ENCODE peak calls at places on chromosomes 13 and 19, in nine cellular contexts. O, B, D, A, Z, M, N, T and W are unnamed samples.

GRCh38 chr13:24644051-24644450 is 36.2 kb upstream of the ATP12A start:
- DNase-seq in O (peak; percentile 51), B (no peak), D (no peak), A (no peak), Z (no peak), M (no peak), N (peak; percentile 61), T (peak; percentile 47), W (no peak)

GRCh38 chr13:101523732-101524131 is 71.3 kb downstream of the ITGBL1 start:
- DNase-seq in O (peak; percentile 86), B (no peak), D (no peak), A (no peak), Z (no peak), M (peak; percentile 37), N (peak; percentile 79), T (peak; percentile 41), W (peak; percentile 7)

GRCh38 chr19:54030895-54031586 is 32.7 kb downstream of the VSTM1 start:
- DNase-seq in O (no peak), B (no peak), D (no peak), A (no peak), Z (no peak), M (no peak), N (no peak), T (no peak), W (no peak)

GRCh38 chr19:13615890-13616289 is 109.6 kb upstream of the CACNA1A start:
- DNase-seq in O (no peak), B (no peak), D (no peak), A (no peak), Z (no peak), M (no peak), N (no peak), T (no peak), W (no peak)

GRCh38 chr19:47107201-47107952 is 6.2 kb downstream of the ZC3H4 start:
- DNase-seq in O (no peak), B (no peak), D (peak; percentile 23), A (peak; percentile 39), Z (no peak), M (no peak), N (no peak), T (no peak), W (no peak)

GRCh38 chr13:85170372-85170771 is 628.8 kb downstream of the SLITRK6 start:
- DNase-seq in O (no peak), B (no peak), D (no peak), A (no peak), Z (no peak), M (no peak), N (no peak), T (no peak), W (no peak)

GRCh38 chr13:22717036-22717435 is 463.7 kb upstream of the SGCG start:
- DNase-seq in O (no peak), B (no peak), D (no peak), A (no peak), Z (no peak), M (no peak), N (no peak), T (no peak), W (no peak)

GRCh38 chr13:80452279-80452678 is 111.4 kb upstream of the SPRY2 start:
- DNase-seq in O (no peak), B (no peak), D (no peak), A (no peak), Z (no peak), M (no peak), N (no peak), T (no peak), W (no peak)

GRCh38 chr19:5691205-5691929 is 1.3 kb downstream of the RPL36 start:
- DNase-seq in O (peak; percentile 54), B (no peak), D (peak; percentile 64), A (peak; percentile 20), Z (no peak), M (no peak), N (no peak), T (no peak), W (no peak)

GRCh38 chr13:44932171-44932849 is 57.0 kb downstream of the NUFIP1 start:
- DNase-seq in O (peak; percentile 83), B (no peak), D (no peak), A (no peak), Z (no peak), M (no peak), N (no peak), T (peak; percentile 57), W (no peak)

GRCh38 chr19:42352216-42352892 is 26.9 kb downstream of the MEGF8 start:
- DNase-seq in O (peak; percentile 15), B (peak; percentile 73), D (no peak), A (no peak), Z (no peak), M (peak; percentile 24), N (no peak), T (no peak), W (no peak)

GRCh38 chr19:38148337-38148736 is 75.7 kb downstream of the DPF1 start:
- DNase-seq in O (no peak), B (no peak), D (no peak), A (no peak), Z (no peak), M (no peak), N (no peak), T (no peak), W (no peak)

GRCh38 chr13:28475916-28476725 is 18.8 kb downstream of the FLT1 start:
- DNase-seq in O (peak; percentile 91), B (no peak), D (no peak), A (no peak), Z (no peak), M (no peak), N (peak; percentile 68), T (peak; percentile 82), W (peak; percentile 61)

GRCh38 chr13:41649659-41650058 is 192.3 kb downstream of the RGCC start:
- DNase-seq in O (peak; percentile 36), B (no peak), D (no peak), A (no peak), Z (no peak), M (no peak), N (no peak), T (no peak), W (no peak)

GRCh38 chr13:99661791-99662190 is 160.5 kb downstream of the TM9SF2 start:
- DNase-seq in O (no peak), B (no peak), D (no peak), A (no peak), Z (no peak), M (no peak), N (no peak), T (no peak), W (no peak)

GRCh38 chr13:98349731-98350305 is 172.7 kb upstream of the RNF113B start:
- DNase-seq in O (no peak), B (no peak), D (no peak), A (no peak), Z (no peak), M (no peak), N (no peak), T (no peak), W (no peak)

GRCh38 chr19:38162094-38162493 is 61.9 kb downstream of the DPF1 start:
- DNase-seq in O (peak; percentile 65), B (no peak), D (no peak), A (no peak), Z (no peak), M (no peak), N (no peak), T (no peak), W (no peak)

GRCh38 chr13:102402292-102402691 is 444 bp upstream of the FGF14 start:
- DNase-seq in O (peak; percentile 48), B (peak; percentile 40), D (peak; percentile 36), A (peak; percentile 7), Z (peak; percentile 14), M (no peak), N (no peak), T (no peak), W (no peak)

GRCh38 chr19:46299004-46299509 is 2.2 kb downstream of the HIF3A start:
- DNase-seq in O (peak; percentile 66), B (peak; percentile 88), D (no peak), A (no peak), Z (no peak), M (peak; percentile 70), N (peak; percentile 93), T (peak; percentile 52), W (peak; percentile 48)

GRCh38 chr19:347946-348861 is 3.6 kb upstream of the MIER2 start:
- DNase-seq in O (peak; percentile 15), B (no peak), D (no peak), A (no peak), Z (no peak), M (no peak), N (no peak), T (no peak), W (no peak)

GRCh38 chr13:91774397-91774796 is 376.0 kb downstream of the GPC5 start:
- DNase-seq in O (no peak), B (no peak), D (no peak), A (no peak), Z (no peak), M (no peak), N (no peak), T (no peak), W (no peak)

GRCh38 chr19:51094696-51095279 is 12.1 kb upstream of the KLK14 start:
- DNase-seq in O (no peak), B (no peak), D (no peak), A (peak; percentile 12), Z (no peak), M (no peak), N (no peak), T (no peak), W (no peak)

GRCh38 chr19:47272448-47273312 is 2.0 kb upstream of the INAFM1 start:
- DNase-seq in O (peak; percentile 35), B (peak; percentile 64), D (no peak), A (peak; percentile 41), Z (peak; percentile 22), M (no peak), N (no peak), T (peak; percentile 36), W (no peak)

GRCh38 chr19:53868892-53869804 is 1.5 kb downstream of the MYADM start:
- DNase-seq in O (peak; percentile 88), B (peak; percentile 53), D (peak; percentile 79), A (peak; percentile 87), Z (peak; percentile 76), M (no peak), N (peak; percentile 39), T (no peak), W (peak; percentile 67)

GRCh38 chr19:3442487-3443071 is 37.7 kb downstream of the SMIM24 start:
- DNase-seq in O (no peak), B (no peak), D (no peak), A (no peak), Z (no peak), M (no peak), N (no peak), T (no peak), W (no peak)

GRCh38 chr19:29804493-29804892 is 7.3 kb upstream of the CCNE1 start:
- DNase-seq in O (no peak), B (no peak), D (peak; percentile 14), A (no peak), Z (no peak), M (no peak), N (no peak), T (no peak), W (no peak)

GRCh38 chr19:2906631-2907195 is 6.0 kb downstream of the ZNF57 start:
- DNase-seq in O (no peak), B (no peak), D (no peak), A (no peak), Z (no peak), M (no peak), N (no peak), T (no peak), W (no peak)

GRCh38 chr13:26184791-26185250 is 37.3 kb downstream of the RNF6 start:
- DNase-seq in O (peak; percentile 57), B (peak; percentile 29), D (peak; percentile 60), A (peak; percentile 66), Z (peak; percentile 46), M (peak; percentile 30), N (peak; percentile 11), T (peak; percentile 41), W (peak; percentile 34)

GRCh38 chr13:24199016-24199415 is 38.5 kb downstream of the SPATA13 start:
- DNase-seq in O (no peak), B (no peak), D (no peak), A (no peak), Z (no peak), M (no peak), N (no peak), T (no peak), W (no peak)

GRCh38 chr13:42057918-42058530 is 9.6 kb downstream of the DGKH start:
- DNase-seq in O (no peak), B (no peak), D (no peak), A (no peak), Z (no peak), M (no peak), N (no peak), T (no peak), W (no peak)

GRCh38 chr19:34964598-34964997 is 569 bp upstream of the ZNF792 start:
- DNase-seq in O (no peak), B (no peak), D (no peak), A (no peak), Z (no peak), M (no peak), N (no peak), T (no peak), W (no peak)